ENCODE peak calls at places on chromosome 21, in four cellular contexts. M, C, A and S are unnamed samples.
A peak's percentile ranks its signal among the peaks of the same experiment; 100 is the strongest.

GRCh38 chr21:41717573-41718330 is 49.1 kb downstream of the RIPK4 start:
- DNase-seq in M (no peak), C (no peak), A (no peak), S (no peak)

GRCh38 chr21:44822484-44823178 is 4.8 kb upstream of the SUMO3 start:
- DNase-seq in M (no peak), C (no peak), A (no peak), S (no peak)

GRCh38 chr21:43298546-43299440 is 128.1 kb downstream of the SIK1 start:
- DNase-seq in M (no peak), C (no peak), A (no peak), S (no peak)

GRCh38 chr21:28872218-28872617 is 120.5 kb downstream of the LTN1 start:
- DNase-seq in M (no peak), C (no peak), A (no peak), S (no peak)

GRCh38 chr21:16022121-16022520 is 292.3 kb downstream of the USP25 start:
- DNase-seq in M (no peak), C (no peak), A (no peak), S (no peak)

GRCh38 chr21:26506951-26507350 is 66.1 kb downstream of the CYYR1 start:
- DNase-seq in M (no peak), C (no peak), A (no peak), S (no peak)

GRCh38 chr21:28177008-28177603 is 815.6 kb downstream of the LTN1 start:
- DNase-seq in M (no peak), C (no peak), A (no peak), S (no peak)

GRCh38 chr21:31671931-31672330 is 12.4 kb downstream of the SOD1 start:
- DNase-seq in M (no peak), C (no peak), A (peak; percentile 41), S (no peak)

GRCh38 chr21:35508389-35508888 is 459.3 kb upstream of the RUNX1 start:
- DNase-seq in M (no peak), C (no peak), A (no peak), S (no peak)

GRCh38 chr21:35015435-35016024 is 33.6 kb downstream of the RUNX1 start:
- DNase-seq in M (no peak), C (no peak), A (no peak), S (no peak)

GRCh38 chr21:19321688-19322087 is 918.1 kb upstream of the TMPRSS15 start:
- DNase-seq in M (no peak), C (no peak), A (no peak), S (no peak)

GRCh38 chr21:33244781-33245105 is 15.0 kb downstream of the IFNAR2 start:
- DNase-seq in M (no peak), C (no peak), A (no peak), S (no peak)

GRCh38 chr21:46393451-46393940 is 65.2 kb upstream of the DIP2A start:
- DNase-seq in M (no peak), C (no peak), A (no peak), S (no peak)

GRCh38 chr21:44931137-44931500 is 8.7 kb upstream of the SLX9 start:
- DNase-seq in M (no peak), C (no peak), A (no peak), S (no peak)

GRCh38 chr21:35043549-35043948 is 5.6 kb downstream of the RUNX1 start:
- DNase-seq in M (no peak), C (no peak), A (no peak), S (no peak)

GRCh38 chr21:43750339-43751033 is 25.6 kb downstream of the CSTB start:
- DNase-seq in M (no peak), C (no peak), A (no peak), S (no peak)